ENCODE peak calls at places on chromosomes 2 and 18, in nine cellular contexts. D is heart left ventricle; V is endothelial cell of umbilical vein; Y is gastrocnemius medialis; I is body of pancreas; B is adrenal gland; Q is uterus; P is CD8-positive, alpha-beta T cell; U is right lobe of liver. A is an unnamed sample. For H3K9me3, the result is how much of the 10 kb centered on the place peaks cover.

GRCh38 chr2:200814276-200814815 is 2.6 kb downstream of the BZW1 start:
- DNase-seq in D (no peak), V (no peak), Y (peak), I (no peak), B (no peak), Q (no peak), P (no peak), U (no peak), A (no peak)

GRCh38 chr2:120578576-120579352 is 156.9 kb upstream of the GLI2 start:
- DNase-seq in D (no peak), V (no peak), Y (no peak), I (no peak), B (no peak), Q (no peak), P (no peak), U (no peak), A (no peak)

GRCh38 chr2:69026026-69026425 is 13.0 kb downstream of the ANTXR1 start:
- DNase-seq in D (no peak), V (peak), Y (no peak), I (peak), B (peak), Q (no peak), P (no peak), U (no peak), A (no peak)

GRCh38 chr2:11919953-11920352 is 173.5 kb downstream of the LPIN1 start:
- DNase-seq in D (no peak), V (no peak), Y (no peak), I (no peak), B (no peak), Q (no peak), P (no peak), U (no peak), A (no peak)

GRCh38 chr2:120780402-120780801 is 44.7 kb downstream of the GLI2 start:
- DNase-seq in D (no peak), V (no peak), Y (no peak), I (no peak), B (no peak), Q (no peak), P (no peak), U (no peak), A (no peak)

GRCh38 chr2:30912056-30912455 is 104.8 kb upstream of the CAPN13 start:
- DNase-seq in D (no peak), V (no peak), Y (no peak), I (no peak), B (no peak), Q (no peak), P (no peak), U (no peak), A (no peak)

GRCh38 chr2:28300489-28300888 is 92.2 kb upstream of the FOSL2 start:
- DNase-seq in D (no peak), V (peak), Y (no peak), I (no peak), B (no peak), Q (no peak), P (no peak), U (no peak), A (no peak)

GRCh38 chr18:5912491-5912890 is 17.2 kb upstream of the TMEM200C start:
- DNase-seq in D (no peak), V (no peak), Y (no peak), I (no peak), B (no peak), Q (no peak), P (no peak), U (no peak), A (no peak)

GRCh38 chr2:85143463-85144082 is 10.4 kb downstream of the TCF7L1 start:
- DNase-seq in D (no peak), V (no peak), Y (no peak), I (peak), B (no peak), Q (no peak), P (no peak), U (peak), A (no peak)

GRCh38 chr2:195343942-195344530 is 313.0 kb upstream of the SLC39A10 start:
- DNase-seq in D (no peak), V (no peak), Y (no peak), I (no peak), B (no peak), Q (no peak), P (no peak), U (no peak), A (no peak)

GRCh38 chr2:26542194-26542455 is 64.2 kb upstream of the OTOF start:
- DNase-seq in D (no peak), V (no peak), Y (no peak), I (peak), B (no peak), Q (no peak), P (no peak), U (no peak), A (no peak)

GRCh38 chr18:76058146-76058545 is 436.9 kb downstream of the ZNF516 start:
- DNase-seq in D (no peak), V (no peak), Y (no peak), I (no peak), B (no peak), Q (no peak), P (no peak), U (no peak), A (no peak)

GRCh38 chr2:105790467-105791118 is 45.9 kb downstream of the NCK2 start:
- DNase-seq in D (no peak), V (no peak), Y (no peak), I (no peak), B (no peak), Q (no peak), P (no peak), U (no peak), A (no peak)

GRCh38 chr2:105787376-105788318 is 42.9 kb downstream of the NCK2 start:
- DNase-seq in D (no peak), V (no peak), Y (no peak), I (no peak), B (peak), Q (no peak), P (no peak), U (no peak), A (no peak)

GRCh38 chr2:105791229-105791628 is 46.5 kb downstream of the NCK2 start:
- DNase-seq in D (no peak), V (no peak), Y (no peak), I (no peak), B (no peak), Q (no peak), P (no peak), U (no peak), A (no peak)

GRCh38 chr2:105788670-105789290 is 44.1 kb downstream of the NCK2 start:
- DNase-seq in D (no peak), V (no peak), Y (no peak), I (no peak), B (no peak), Q (no peak), P (no peak), U (no peak), A (no peak)

GRCh38 chr2:105789745-105790466 is 45.2 kb downstream of the NCK2 start:
- DNase-seq in D (peak), V (peak), Y (peak), I (no peak), B (peak), Q (peak), P (peak), U (no peak), A (no peak)
- H3K27ac ChIP-seq in D (no peak), V (peak), Y (peak), I (no peak), B (no peak), Q (no peak), P (peak), U (no peak), A (peak)

GRCh38 chr2:71067567-71068217 is 756 bp upstream of the NAGK start:
- DNase-seq in D (peak), V (no peak), Y (no peak), I (no peak), B (no peak), Q (no peak), P (no peak), U (no peak), A (no peak)
- TF ChIP-seq CTCF in D (no peak), V (no peak), Y (no peak), I (no peak), B (peak), Q (no peak), P (no peak), U (no peak), A (no peak)

GRCh38 chr18:23268641-23269040 is 133.4 kb downstream of the CABLES1 start:
- DNase-seq in D (no peak), V (peak), Y (no peak), I (no peak), B (no peak), Q (no peak), P (no peak), U (no peak), A (no peak)

GRCh38 chr18:23272498-23273232 is 137.4 kb downstream of the CABLES1 start:
- DNase-seq in D (no peak), V (no peak), Y (no peak), I (no peak), B (no peak), Q (no peak), P (no peak), U (no peak), A (no peak)

GRCh38 chr18:23273443-23273966 is 138.2 kb downstream of the CABLES1 start:
- DNase-seq in D (no peak), V (no peak), Y (no peak), I (no peak), B (no peak), Q (no peak), P (no peak), U (no peak), A (no peak)

GRCh38 chr18:23269931-23270330 is 134.6 kb downstream of the CABLES1 start:
- DNase-seq in D (no peak), V (no peak), Y (no peak), I (no peak), B (no peak), Q (no peak), P (no peak), U (no peak), A (no peak)

DNA sequence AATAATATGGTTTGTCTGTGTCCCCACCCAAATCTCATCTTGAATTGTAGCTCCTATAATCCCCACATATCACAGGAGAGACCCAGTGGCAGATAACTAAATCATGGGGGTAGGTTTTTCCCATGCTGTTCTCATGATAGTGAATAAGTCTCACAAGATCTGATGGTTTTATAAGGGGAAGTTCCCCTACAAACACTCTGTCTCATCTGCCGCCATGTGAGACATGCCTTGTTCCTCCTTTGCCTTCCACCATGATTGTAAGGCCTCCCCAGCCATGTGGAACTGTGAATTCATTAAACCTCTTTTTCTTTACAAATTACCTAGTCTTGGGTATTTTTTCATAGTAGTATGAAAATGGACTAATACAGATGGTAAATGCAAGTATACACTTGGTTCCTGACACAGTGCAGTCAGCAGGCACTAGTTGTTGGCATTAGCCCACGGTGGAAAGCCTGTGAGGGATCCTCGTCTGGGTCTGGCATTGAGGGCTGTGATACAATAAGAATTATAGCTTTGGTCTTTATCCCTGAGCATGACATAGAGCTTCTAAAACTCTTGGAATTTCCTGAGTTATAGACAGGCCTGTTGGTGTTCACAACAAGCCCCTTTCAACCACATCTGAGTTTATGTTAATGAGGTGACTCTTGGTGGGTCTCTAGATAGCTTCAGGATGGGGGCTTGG is 135.9 kb downstream of the CABLES1 start:
- DNase-seq in D (no peak), V (peak), Y (no peak), I (no peak), B (no peak), Q (no peak), P (no peak), U (no peak), A (no peak)
- H3K9me3 ChIP-seq in D (under half), V (under half), Y (under half), I (under half), B (under half), Q (under half), P (under half), U (under half), A (under half)

DNA sequence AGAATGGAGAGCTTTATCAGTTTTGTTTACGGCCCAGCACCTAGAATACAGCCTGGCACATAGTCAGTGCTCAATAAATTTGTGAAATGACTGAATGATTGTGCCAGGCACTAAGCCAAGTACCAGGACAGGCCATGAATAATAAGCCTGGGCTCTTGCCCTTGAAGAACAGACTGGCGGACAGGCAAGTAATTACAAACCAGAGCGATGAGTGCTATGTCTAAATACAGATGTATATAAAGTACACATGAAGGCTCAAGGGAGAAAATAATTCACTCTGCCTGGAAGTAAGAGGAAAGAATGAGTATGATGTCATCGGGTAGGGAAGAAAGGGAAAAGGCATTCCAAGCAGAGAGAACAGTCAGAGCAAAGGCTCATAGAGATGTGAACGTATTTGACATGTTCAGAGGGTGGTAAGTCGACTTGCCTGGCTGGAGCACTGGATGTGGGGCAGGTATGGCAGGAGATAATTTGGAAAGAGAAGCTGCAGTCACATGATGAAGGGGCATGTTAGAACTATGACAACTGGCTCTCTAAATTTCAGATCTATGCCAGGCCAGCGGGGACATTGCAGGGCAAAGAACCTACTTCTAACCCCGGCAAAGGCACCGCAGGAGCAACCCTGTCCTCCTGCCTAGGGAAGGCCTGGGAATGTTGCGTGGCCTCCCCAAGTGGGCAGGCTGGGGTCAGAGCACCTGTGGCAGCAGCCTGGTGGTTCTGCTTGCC is 119.1 kb upstream of the STPG4 start:
- DNase-seq in D (no peak), V (peak), Y (peak), I (no peak), B (peak), Q (peak), P (no peak), U (no peak), A (no peak)
- H3K27ac ChIP-seq in D (no peak), V (no peak), Y (peak), I (peak), B (peak), Q (peak), P (no peak), U (no peak), A (no peak)

GRCh38 chr2:153287109-153287801 is 191.3 kb downstream of the RPRM start:
- DNase-seq in D (no peak), V (no peak), Y (no peak), I (no peak), B (no peak), Q (no peak), P (no peak), U (no peak), A (no peak)
- TF ChIP-seq CTCF in D (no peak), V (no peak), Y (no peak), I (no peak), B (peak), Q (no peak), P (no peak), U (no peak), A (no peak)

GRCh38 chr2:229044581-229044980 is 226.5 kb downstream of the PID1 start:
- DNase-seq in D (no peak), V (no peak), Y (no peak), I (no peak), B (no peak), Q (no peak), P (no peak), U (no peak), A (no peak)

GRCh38 chr2:229045671-229046070 is 225.4 kb downstream of the PID1 start:
- DNase-seq in D (peak), V (no peak), Y (no peak), I (no peak), B (no peak), Q (no peak), P (no peak), U (no peak), A (no peak)

GRCh38 chr2:229042349-229042748 is 228.7 kb downstream of the PID1 start:
- DNase-seq in D (no peak), V (no peak), Y (no peak), I (no peak), B (no peak), Q (no peak), P (no peak), U (no peak), A (no peak)

GRCh38 chr2:229043681-229044080 is 227.4 kb downstream of the PID1 start:
- DNase-seq in D (no peak), V (no peak), Y (no peak), I (no peak), B (peak), Q (no peak), P (no peak), U (no peak), A (no peak)

DNA sequence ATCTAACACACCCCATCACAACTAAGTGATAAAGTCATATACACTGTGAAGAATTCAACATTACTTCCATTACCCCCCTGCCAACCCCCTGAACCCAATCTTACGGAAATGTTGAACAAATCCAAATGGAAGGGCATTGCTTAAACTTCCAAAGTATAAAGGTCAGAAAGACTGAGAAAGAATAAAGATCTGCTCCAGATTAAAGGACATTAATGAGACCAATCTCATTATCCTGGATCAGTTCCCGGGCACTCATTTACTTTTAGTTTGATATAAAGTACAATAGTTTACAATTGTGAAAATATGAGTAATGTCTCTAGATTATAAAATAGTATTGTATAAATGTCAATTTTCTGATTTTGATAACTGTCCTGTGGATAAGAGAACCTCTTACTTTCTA is 229.4 kb downstream of the PID1 start:
- DNase-seq in D (no peak), V (no peak), Y (no peak), I (no peak), B (no peak), Q (no peak), P (no peak), U (no peak), A (no peak)
- H3K9me3 ChIP-seq in D (under half), V (under half), Y (under half), I (under half), B (under half), Q (under half), P (under half), U (under half), A (under half)

DNA sequence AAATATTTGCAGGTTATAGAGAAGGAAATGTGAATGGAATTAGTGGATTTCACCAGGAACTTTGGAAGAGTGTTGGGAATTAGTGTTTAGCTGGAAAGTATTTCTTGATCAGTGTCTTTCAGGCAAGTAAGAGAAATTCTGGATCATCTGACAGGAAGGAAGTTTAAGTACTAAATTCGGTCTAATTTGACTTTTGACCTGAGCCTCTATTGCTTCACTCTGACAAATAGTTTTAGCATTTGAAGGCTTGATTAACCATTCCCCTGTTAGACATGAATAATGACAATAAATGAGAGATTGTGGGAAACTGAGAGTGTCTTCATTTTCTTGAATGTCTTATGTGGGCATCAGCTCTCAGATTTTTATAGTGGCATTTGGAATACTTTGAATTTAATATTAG is 16.0 kb downstream of the CCNT2 start:
- DNase-seq in D (no peak), V (peak), Y (no peak), I (no peak), B (no peak), Q (no peak), P (no peak), U (no peak), A (no peak)
- H3K27ac ChIP-seq in D (no peak), V (no peak), Y (no peak), I (peak), B (no peak), Q (no peak), P (no peak), U (peak), A (no peak)

GRCh38 chr2:203858176-203858575 is 9.4 kb upstream of the CTLA4 start:
- DNase-seq in D (no peak), V (no peak), Y (no peak), I (no peak), B (no peak), Q (no peak), P (peak), U (no peak), A (no peak)
- TF ChIP-seq CTCF in D (no peak), V (no peak), Y (no peak), I (no peak), B (no peak), Q (no peak), P (peak), U (no peak), A (no peak)

A was measured in vagina.